ENCODE peak calls at places on chromosomes 3 and 15, in nine cellular contexts. M is mucosa of descending colon; D is activated CD4-positive, alpha-beta T cell treated with anti-CD3 and anti-CD28 coated beads, Interleukin-2, amount 50 U/mL, for 4 hours; Z is ACHN; C is cardiac muscle cell; H is stimulated activated naive CD4-positive, alpha-beta T cell treated with Interleukin-2 at 50 U/mL for 16 hours; N is EL; X is H9; A is erythroblast. W is an unnamed sample.

GRCh38 chr3:174023445-174023844 is 625.9 kb downstream of the NLGN1 start:
- DNase-seq in H (no peak), C (no peak), Z (no peak), D (no peak), M (no peak), N (no peak), X (no peak), A (no peak), W (no peak)

GRCh38 chr15:80572337-80572736 is 122.8 kb upstream of the ABHD17C start:
- DNase-seq in N (no peak), X (peak; percentile 15), A (no peak), M (no peak), C (no peak), H (no peak), D (no peak), Z (no peak), W (no peak)

GRCh38 chr3:29430558-29430971 is 149.7 kb downstream of the RBMS3 start:
- DNase-seq in N (peak; percentile 83), X (no peak), Z (peak; percentile 61), D (no peak), M (no peak), H (no peak), C (peak; percentile 71), A (no peak), W (no peak)

GRCh38 chr15:27589260-27589659 is 509.9 kb downstream of the OCA2 start:
- DNase-seq in C (no peak), A (no peak), M (no peak), D (no peak), H (no peak), N (no peak), Z (no peak), X (no peak), W (no peak)

GRCh38 chr15:25652697-25653096 is 210.4 kb downstream of the ATP10A start:
- DNase-seq in Z (no peak), A (no peak), H (no peak), X (no peak), M (no peak), C (no peak), D (no peak), N (no peak), W (no peak)

GRCh38 chr3:155233213-155233612 is 60.3 kb downstream of the STRIT1 start:
- DNase-seq in N (peak; percentile 81), X (no peak), A (no peak), M (no peak), C (peak; percentile 75), H (no peak), D (no peak), Z (no peak), W (no peak)

GRCh38 chr3:157447026-157447694 is 10.5 kb downstream of the PTX3 start:
- DNase-seq in D (no peak), Z (peak; percentile 42), N (peak; percentile 54), H (no peak), C (peak; percentile 76), X (no peak), A (no peak), M (no peak), W (peak; percentile 68)

GRCh38 chr3:69051796-69052566 is at the start of gene TMF1:
- DNase-seq in C (peak; percentile 99), N (peak; percentile 99), M (peak; percentile 99), H (no peak), D (peak; percentile 97), A (no peak), X (peak; percentile 98), Z (peak; percentile 99), W (no peak)

GRCh38 chr15:30770759-30771158 is 133.0 kb upstream of the FAN1 start:
- DNase-seq in D (no peak), Z (no peak), N (no peak), C (no peak), X (no peak), A (no peak), M (no peak), H (no peak), W (no peak)

GRCh38 chr3:159830523-159831151 is 158.0 kb upstream of the IL12A start:
- DNase-seq in C (no peak), H (no peak), A (no peak), D (no peak), M (no peak), Z (no peak), X (no peak), N (peak; percentile 43), W (no peak)

GRCh38 chr15:50247819-50248650 is 17.5 kb downstream of the HDC start:
- DNase-seq in A (peak; percentile 61), C (no peak), N (peak; percentile 38), X (no peak), M (peak; percentile 46), Z (no peak), H (peak; percentile 41), D (peak; percentile 49), W (peak; percentile 94)

GRCh38 chr3:116339441-116340028 is 105.8 kb downstream of the LSAMP start:
- DNase-seq in N (no peak), A (no peak), X (no peak), D (no peak), H (no peak), Z (no peak), C (peak; percentile 81), M (peak; percentile 11), W (peak; percentile 81)

GRCh38 chr3:65979152-65979551 is 59.6 kb downstream of the MAGI1 start:
- DNase-seq in N (peak; percentile 85), D (no peak), C (peak; percentile 95), X (no peak), Z (no peak), H (no peak), A (no peak), M (no peak), W (no peak)

W was measured in OCI-M1.